ENCODE peak calls at places on chromosomes 11 and 22, in seven cellular contexts. W is HS-27A, N is GM23248, M is NCI-H1092 treated with DMSO at 0.1 percent for 48 hours, Z is AG10803, L is NCI-H1436 treated with DMSO at 0.1 percent for 48 hours, C is AG09309. E is an unnamed sample.

GRCh38 chr11:69053546-69054396 is 5.0 kb downstream of the TPCN2 start:
- DNase-seq in C (no peak), W (no peak), N (no peak), Z (no peak), M (no peak), L (no peak), E (no peak)

GRCh38 chr11:126898802-126899201 is 101.8 kb downstream of the KIRREL3 start:
- DNase-seq in L (no peak), M (no peak), N (no peak), C (no peak), Z (no peak), W (no peak), E (no peak)

GRCh38 chr22:25908755-25909154 is 166.8 kb downstream of the MYO18B start:
- DNase-seq in W (no peak), N (no peak), Z (no peak), L (no peak), C (no peak), M (peak; percentile 29), E (no peak)

GRCh38 chr11:134756811-134757540 is 344.9 kb upstream of the B3GAT1 start:
- DNase-seq in W (no peak), N (no peak), L (no peak), C (no peak), Z (no peak), M (no peak), E (no peak)

GRCh38 chr22:38704568-38705234 is 1.0 kb upstream of the GTPBP1 start:
- DNase-seq in Z (no peak), N (peak; percentile 19), W (no peak), L (no peak), M (no peak), C (no peak), E (peak; percentile 23)

GRCh38 chr11:123841189-123841588 is 35.0 kb upstream of the OR6M1 start:
- DNase-seq in Z (no peak), W (no peak), C (no peak), M (no peak), L (no peak), N (peak; percentile 11), E (no peak)

GRCh38 chr22:35140879-35141745 is 75.2 kb downstream of the ISX start:
- DNase-seq in W (no peak), C (no peak), Z (no peak), N (peak; percentile 16), M (peak; percentile 20), L (no peak), E (no peak)

GRCh38 chr11:75633409-75634011 is 35.3 kb downstream of the MAP6 start:
- DNase-seq in N (no peak), C (no peak), L (no peak), M (no peak), Z (no peak), W (no peak), E (no peak)

GRCh38 chr11:65376138-65376713 is 6.2 kb downstream of the SLC25A45 start:
- DNase-seq in Z (no peak), C (no peak), M (no peak), N (no peak), L (no peak), W (no peak), E (no peak)

GRCh38 chr11:57349491-57350274 is 11.5 kb downstream of the P2RX3 start:
- DNase-seq in M (peak; percentile 25), W (no peak), N (peak; percentile 55), L (no peak), C (no peak), Z (peak; percentile 21), E (no peak)

GRCh38 chr11:113637636-113638035 is 68.5 kb downstream of the TMPRSS5 start:
- DNase-seq in C (no peak), W (no peak), N (no peak), Z (no peak), M (no peak), L (no peak), E (no peak)

GRCh38 chr11:116217006-116217405 is 555.8 kb downstream of the BUD13 start:
- DNase-seq in Z (peak; percentile 43), W (no peak), M (peak; percentile 74), N (peak; percentile 65), L (no peak), C (peak; percentile 10), E (peak; percentile 8)

GRCh38 chr11:57230797-57231538 is 6.1 kb downstream of the APLNR start:
- DNase-seq in Z (no peak), W (no peak), C (no peak), M (no peak), L (no peak), N (no peak), E (no peak)

GRCh38 chr11:76834151-76834550 is 26.6 kb upstream of the ACER3 start:
- DNase-seq in M (no peak), Z (no peak), N (no peak), L (no peak), W (no peak), C (no peak), E (no peak)

GRCh38 chr22:45578524-45579147 is 76.0 kb downstream of the FBLN1 start:
- DNase-seq in C (no peak), W (no peak), N (no peak), L (no peak), Z (no peak), M (no peak), E (no peak)

GRCh38 chr22:30397656-30398635 is 1.1 kb downstream of the SEC14L2 start:
- DNase-seq in L (no peak), N (peak; percentile 46), C (no peak), W (no peak), M (no peak), Z (no peak), E (no peak)

GRCh38 chr22:48937032-48937639 is 890.5 kb downstream of the BRD1 start:
- DNase-seq in W (no peak), C (no peak), L (no peak), N (no peak), Z (no peak), M (no peak), E (no peak)

GRCh38 chr22:45863981-45864751 is 112.8 kb downstream of the WNT7B start:
- DNase-seq in L (peak; percentile 43), Z (peak; percentile 61), M (peak; percentile 49), N (peak; percentile 54), W (peak; percentile 17), C (no peak), E (peak; percentile 24)

GRCh38 chr11:131356201-131356600 is 14.2 kb upstream of the NTM start:
- DNase-seq in M (no peak), C (no peak), Z (no peak), W (no peak), L (no peak), N (no peak), E (peak; percentile 2)

GRCh38 chr11:75554258-75555022 is 7.6 kb upstream of the SERPINH1 start:
- DNase-seq in N (peak; percentile 98), L (no peak), Z (peak; percentile 100), W (peak; percentile 96), M (peak; percentile 65), C (peak; percentile 99), E (no peak)

GRCh38 chr11:117833401-117833891 is 8.9 kb upstream of the FXYD2 start:
- DNase-seq in Z (no peak), N (no peak), W (no peak), C (no peak), M (peak; percentile 87), L (no peak), E (no peak)

GRCh38 chr11:119347242-119347641 is 737 bp upstream of the MFRP start:
- DNase-seq in Z (peak; percentile 93), C (no peak), W (no peak), N (peak; percentile 70), L (no peak), M (no peak), E (no peak)

GRCh38 chr22:17074648-17075002 is 10.2 kb upstream of the IL17RA start:
- DNase-seq in C (no peak), Z (peak; percentile 37), L (no peak), N (peak; percentile 60), M (no peak), W (no peak), E (peak; percentile 14)

GRCh38 chr11:117604349-117604995 is 192.5 kb downstream of the DSCAML1 start:
- DNase-seq in W (no peak), L (no peak), C (no peak), Z (no peak), N (peak; percentile 17), M (peak; percentile 82), E (no peak)

GRCh38 chr11:128146926-128147605 is 440.3 kb downstream of the ETS1 start:
- DNase-seq in M (peak; percentile 9), L (no peak), N (peak; percentile 31), C (no peak), Z (peak; percentile 13), W (no peak), E (peak; percentile 46)

GRCh38 chr11:13042873-13043338 is 33.8 kb downstream of the RASSF10 start:
- DNase-seq in W (no peak), Z (no peak), M (peak; percentile 35), L (no peak), C (no peak), N (no peak), E (no peak)

GRCh38 chr11:6297831-6298230 is 22.5 kb downstream of the CAVIN3 start:
- DNase-seq in M (no peak), N (peak; percentile 29), L (no peak), Z (no peak), C (no peak), W (no peak), E (no peak)

GRCh38 chr11:97361812-97362378 is 972.1 kb downstream of the JRKL start:
- DNase-seq in Z (no peak), N (no peak), M (no peak), L (no peak), C (no peak), W (no peak), E (peak; percentile 61)

GRCh38 chr22:31625661-31626426 is 36.2 kb downstream of the PISD start:
- DNase-seq in N (peak; percentile 50), M (no peak), W (no peak), L (no peak), Z (no peak), C (no peak), E (no peak)

GRCh38 chr11:18394928-18395734 is 768 bp downstream of the LDHA start:
- DNase-seq in N (peak; percentile 37), M (peak; percentile 64), C (no peak), W (no peak), L (no peak), Z (no peak), E (peak; percentile 20)

E was measured in mammary epithelial cell.